ENCODE peak calls at places on chromosomes 2 and 18, in nine cellular contexts. One of them, this sample, is unnamed.

GRCh38 chr2:191064590-191064989 is 50.6 kb upstream of the STAT1 start:
- DNase-seq in adipocyte: no peak
- DNase-seq in mesenchymal stem cell: no peak
- DNase-seq in Panc1: no peak
- DNase-seq in cardiac muscle cell: no peak
- DNase-seq in WERI-Rb-1: no peak
- DNase-seq in cardiac fibroblast: no peak
- DNase-seq in kidney: no peak
- DNase-seq in AG09309: no peak
- DNase-seq in this sample: no peak

GRCh38 chr2:175403599-175404221 is 222.2 kb upstream of the ATP5MC3 start:
- DNase-seq in adipocyte: no peak
- DNase-seq in mesenchymal stem cell: no peak
- DNase-seq in Panc1: no peak
- DNase-seq in cardiac muscle cell: no peak
- DNase-seq in WERI-Rb-1: no peak
- DNase-seq in cardiac fibroblast: no peak
- DNase-seq in kidney: no peak
- DNase-seq in AG09309: no peak
- DNase-seq in this sample: no peak

GRCh38 chr2:127104166-127104660 is 2.7 kb downstream of the BIN1 start:
- DNase-seq in adipocyte: no peak
- DNase-seq in mesenchymal stem cell: no peak
- DNase-seq in Panc1: no peak
- DNase-seq in cardiac muscle cell: no peak
- DNase-seq in WERI-Rb-1: no peak
- DNase-seq in cardiac fibroblast: no peak
- DNase-seq in kidney: peak; percentile 29
- DNase-seq in AG09309: no peak
- DNase-seq in this sample: no peak

GRCh38 chr2:127951031-127951430 is 65.3 kb upstream of the AMMECR1L start:
- DNase-seq in adipocyte: no peak
- DNase-seq in mesenchymal stem cell: peak; percentile 24
- DNase-seq in Panc1: no peak
- DNase-seq in cardiac muscle cell: no peak
- DNase-seq in WERI-Rb-1: no peak
- DNase-seq in cardiac fibroblast: no peak
- DNase-seq in kidney: no peak
- DNase-seq in AG09309: no peak
- DNase-seq in this sample: no peak

GRCh38 chr2:204127238-204127637 is 190.7 kb downstream of the ICOS start:
- DNase-seq in adipocyte: peak; percentile 16
- DNase-seq in mesenchymal stem cell: no peak
- DNase-seq in Panc1: no peak
- DNase-seq in cardiac muscle cell: peak; percentile 47
- DNase-seq in WERI-Rb-1: no peak
- DNase-seq in cardiac fibroblast: peak; percentile 10
- DNase-seq in kidney: no peak
- DNase-seq in AG09309: no peak
- DNase-seq in this sample: no peak

GRCh38 chr2:112690853-112691390 is 29.9 kb upstream of the NT5DC4 start:
- DNase-seq in adipocyte: peak; percentile 62
- DNase-seq in mesenchymal stem cell: peak; percentile 68
- DNase-seq in Panc1: peak; percentile 48
- DNase-seq in cardiac muscle cell: peak; percentile 47
- DNase-seq in WERI-Rb-1: peak; percentile 76
- DNase-seq in cardiac fibroblast: peak; percentile 79
- DNase-seq in kidney: peak; percentile 82
- DNase-seq in AG09309: no peak
- DNase-seq in this sample: peak; percentile 25

GRCh38 chr2:135245055-135245454 is 193.0 kb downstream of the RAB3GAP1 start:
- DNase-seq in adipocyte: peak; percentile 37
- DNase-seq in mesenchymal stem cell: peak; percentile 6
- DNase-seq in Panc1: no peak
- DNase-seq in cardiac muscle cell: no peak
- DNase-seq in WERI-Rb-1: no peak
- DNase-seq in cardiac fibroblast: peak; percentile 21
- DNase-seq in kidney: no peak
- DNase-seq in AG09309: no peak
- DNase-seq in this sample: no peak

GRCh38 chr2:66673286-66673685 is 238.4 kb downstream of the MEIS1 start:
- DNase-seq in adipocyte: no peak
- DNase-seq in mesenchymal stem cell: no peak
- DNase-seq in Panc1: no peak
- DNase-seq in cardiac muscle cell: no peak
- DNase-seq in WERI-Rb-1: no peak
- DNase-seq in cardiac fibroblast: no peak
- DNase-seq in kidney: no peak
- DNase-seq in AG09309: no peak
- DNase-seq in this sample: no peak

GRCh38 chr2:149465873-149466272 is 121.7 kb downstream of the MMADHC start:
- DNase-seq in adipocyte: no peak
- DNase-seq in mesenchymal stem cell: no peak
- DNase-seq in Panc1: no peak
- DNase-seq in cardiac muscle cell: no peak
- DNase-seq in WERI-Rb-1: no peak
- DNase-seq in cardiac fibroblast: no peak
- DNase-seq in kidney: no peak
- DNase-seq in AG09309: no peak
- DNase-seq in this sample: no peak

GRCh38 chr2:437772-438393 is 150.0 kb upstream of the ALKAL2 start:
- DNase-seq in adipocyte: no peak
- DNase-seq in mesenchymal stem cell: no peak
- DNase-seq in Panc1: no peak
- DNase-seq in cardiac muscle cell: no peak
- DNase-seq in WERI-Rb-1: peak; percentile 73
- DNase-seq in cardiac fibroblast: no peak
- DNase-seq in kidney: peak; percentile 79
- DNase-seq in AG09309: no peak
- DNase-seq in this sample: no peak

GRCh38 chr2:218069606-218070300 is 700 bp downstream of the RUFY4 start:
- DNase-seq in adipocyte: no peak
- DNase-seq in mesenchymal stem cell: no peak
- DNase-seq in Panc1: no peak
- DNase-seq in cardiac muscle cell: no peak
- DNase-seq in WERI-Rb-1: no peak
- DNase-seq in cardiac fibroblast: no peak
- DNase-seq in kidney: no peak
- DNase-seq in AG09309: no peak
- DNase-seq in this sample: no peak

GRCh38 chr2:173048530-173048900 is 27.1 kb upstream of the MAP3K20 start:
- DNase-seq in adipocyte: no peak
- DNase-seq in mesenchymal stem cell: no peak
- DNase-seq in Panc1: no peak
- DNase-seq in cardiac muscle cell: no peak
- DNase-seq in WERI-Rb-1: no peak
- DNase-seq in cardiac fibroblast: no peak
- DNase-seq in kidney: no peak
- DNase-seq in AG09309: no peak
- DNase-seq in this sample: no peak

GRCh38 chr2:239381709-239382134 is 19.1 kb downstream of the HDAC4 start:
- DNase-seq in adipocyte: no peak
- DNase-seq in mesenchymal stem cell: no peak
- DNase-seq in Panc1: no peak
- DNase-seq in cardiac muscle cell: no peak
- DNase-seq in WERI-Rb-1: no peak
- DNase-seq in cardiac fibroblast: no peak
- DNase-seq in kidney: no peak
- DNase-seq in AG09309: no peak
- DNase-seq in this sample: no peak

GRCh38 chr2:241989074-241989473 is 119.5 kb downstream of the RTP5 start:
- DNase-seq in adipocyte: no peak
- DNase-seq in mesenchymal stem cell: no peak
- DNase-seq in Panc1: no peak
- DNase-seq in cardiac muscle cell: no peak
- DNase-seq in WERI-Rb-1: no peak
- DNase-seq in cardiac fibroblast: no peak
- DNase-seq in kidney: no peak
- DNase-seq in AG09309: no peak
- DNase-seq in this sample: no peak

GRCh38 chr2:133814890-133815289 is 246.6 kb upstream of the NCKAP5 start:
- DNase-seq in adipocyte: no peak
- DNase-seq in mesenchymal stem cell: no peak
- DNase-seq in Panc1: no peak
- DNase-seq in cardiac muscle cell: no peak
- DNase-seq in WERI-Rb-1: no peak
- DNase-seq in cardiac fibroblast: no peak
- DNase-seq in kidney: no peak
- DNase-seq in AG09309: no peak
- DNase-seq in this sample: no peak

DNA sequence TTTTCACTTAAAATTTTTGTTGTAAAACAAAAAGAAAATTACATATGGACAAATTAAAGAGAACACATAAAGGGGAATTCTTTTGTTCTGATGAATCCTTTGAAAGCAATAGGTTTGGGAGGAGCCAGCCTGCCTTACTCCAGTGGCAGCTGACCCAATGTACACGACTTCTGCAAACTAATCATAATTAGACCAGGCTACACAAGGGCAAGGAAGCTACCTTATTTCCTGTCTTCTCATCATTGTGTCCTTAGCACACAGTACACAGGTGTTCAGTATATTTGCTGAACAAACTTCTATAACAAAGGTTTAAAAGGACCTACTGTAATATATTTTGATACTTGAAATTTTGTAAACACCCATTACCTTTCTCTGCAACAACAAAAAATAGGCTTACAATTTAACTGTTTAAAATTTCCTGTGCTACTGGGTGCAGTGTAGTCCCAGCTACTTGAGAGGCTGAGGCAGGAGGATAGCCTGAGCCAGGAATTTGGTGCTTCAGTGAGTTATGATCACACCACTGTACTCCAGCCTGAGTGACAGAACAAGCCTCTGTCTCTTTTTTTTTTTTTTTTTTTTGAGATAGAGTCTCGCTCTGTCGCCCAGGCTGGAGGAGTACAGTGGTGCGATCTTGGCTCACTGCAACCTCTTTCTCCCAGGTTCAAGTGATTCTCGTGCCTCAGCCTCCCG is 18.9 kb downstream of the KCNG3 start:
- DNase-seq in adipocyte: no peak
- DNase-seq in mesenchymal stem cell: no peak
- DNase-seq in Panc1: no peak
- DNase-seq in cardiac muscle cell: no peak
- DNase-seq in WERI-Rb-1: no peak
- DNase-seq in cardiac fibroblast: no peak
- DNase-seq in kidney: no peak
- DNase-seq in AG09309: no peak
- DNase-seq in this sample: no peak
- H3K4me3 ChIP-seq in adipocyte: no peak overlapping the region
- H3K4me3 ChIP-seq in mesenchymal stem cell: no peak overlapping the region
- H3K4me3 ChIP-seq in Panc1: no peak overlapping the region
- H3K4me3 ChIP-seq in cardiac muscle cell: no peak overlapping the region
- H3K4me3 ChIP-seq in WERI-Rb-1: no peak overlapping the region
- H3K4me3 ChIP-seq in cardiac fibroblast: no peak overlapping the region
- H3K4me3 ChIP-seq in kidney: no peak overlapping the region
- H3K4me3 ChIP-seq in AG09309: no peak overlapping the region
- H3K4me3 ChIP-seq in this sample: no peak overlapping the region

DNA sequence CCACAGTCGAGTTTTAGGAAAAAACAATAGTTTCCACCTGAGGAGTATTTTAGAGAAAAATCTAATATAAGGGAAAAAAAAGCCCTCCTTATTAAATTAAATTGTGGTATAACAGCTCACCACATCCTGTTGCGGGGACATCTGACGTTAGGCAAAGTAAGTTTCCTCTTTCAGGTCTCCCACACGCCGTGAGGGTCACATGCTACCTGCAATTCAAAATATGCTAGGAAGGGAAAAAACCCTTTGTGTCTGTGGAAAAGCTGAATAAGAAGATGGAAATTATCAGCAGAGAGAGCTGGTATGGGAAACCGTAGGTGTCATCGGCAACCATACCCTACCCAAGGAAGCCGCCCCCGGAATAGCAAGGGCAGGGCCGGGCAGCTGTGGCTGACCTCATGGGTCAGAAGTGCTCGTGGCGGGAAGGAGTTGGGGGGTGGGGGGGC is 128.0 kb downstream of the NFATC1 start:
- DNase-seq in adipocyte: no peak
- DNase-seq in mesenchymal stem cell: no peak
- DNase-seq in Panc1: no peak
- DNase-seq in cardiac muscle cell: no peak
- DNase-seq in WERI-Rb-1: no peak
- DNase-seq in cardiac fibroblast: no peak
- DNase-seq in kidney: peak; percentile 68
- DNase-seq in AG09309: no peak
- DNase-seq in this sample: no peak
- H3K4me3 ChIP-seq in adipocyte: no peak overlapping the region
- H3K4me3 ChIP-seq in mesenchymal stem cell: no peak overlapping the region
- H3K4me3 ChIP-seq in Panc1: no peak overlapping the region
- H3K4me3 ChIP-seq in cardiac muscle cell: no peak overlapping the region
- H3K4me3 ChIP-seq in WERI-Rb-1: no peak overlapping the region
- H3K4me3 ChIP-seq in cardiac fibroblast: no peak overlapping the region
- H3K4me3 ChIP-seq in kidney: no peak overlapping the region
- H3K4me3 ChIP-seq in AG09309: no peak overlapping the region
- H3K4me3 ChIP-seq in this sample: no peak overlapping the region

DNA sequence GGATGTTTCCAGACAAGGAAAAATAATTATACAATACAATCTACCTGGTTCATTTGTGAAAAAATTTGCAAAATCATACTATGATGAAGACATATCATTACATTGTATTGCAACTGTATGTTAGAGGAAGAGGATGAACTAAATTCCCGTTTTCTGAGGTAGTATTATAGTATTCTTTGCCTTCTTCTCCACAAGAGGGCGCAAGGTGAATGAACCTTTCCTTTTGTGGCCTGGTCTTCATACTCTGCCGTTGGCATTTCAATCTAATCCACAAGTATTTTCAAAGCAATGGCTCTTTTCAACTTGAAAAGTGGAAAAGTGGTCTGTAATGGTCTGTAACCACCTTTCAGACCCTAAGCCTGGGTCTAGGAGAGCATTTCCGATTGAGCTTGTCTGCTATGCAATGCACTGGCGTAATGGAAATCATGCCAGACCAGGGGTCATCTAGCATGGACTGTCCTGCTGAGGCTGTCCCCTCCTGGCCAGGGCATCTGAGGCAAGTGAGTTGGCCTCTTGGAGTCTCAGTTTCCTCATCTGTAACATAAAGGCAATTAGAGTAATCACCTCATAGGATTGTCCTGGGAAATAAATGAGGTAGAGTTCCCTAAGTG is 30.8 kb upstream of the ZNF396 start:
- DNase-seq in adipocyte: peak; percentile 93
- DNase-seq in mesenchymal stem cell: peak; percentile 77
- DNase-seq in Panc1: peak; percentile 45
- DNase-seq in cardiac muscle cell: peak; percentile 79
- DNase-seq in WERI-Rb-1: peak; percentile 42
- DNase-seq in cardiac fibroblast: peak; percentile 88
- DNase-seq in kidney: no peak
- DNase-seq in AG09309: peak; percentile 38
- DNase-seq in this sample: no peak
- H3K4me3 ChIP-seq in adipocyte: no peak overlapping the region
- H3K4me3 ChIP-seq in mesenchymal stem cell: no peak overlapping the region
- H3K4me3 ChIP-seq in Panc1: no peak overlapping the region
- H3K4me3 ChIP-seq in cardiac muscle cell: no peak overlapping the region
- H3K4me3 ChIP-seq in WERI-Rb-1: no peak overlapping the region
- H3K4me3 ChIP-seq in cardiac fibroblast: no peak overlapping the region
- H3K4me3 ChIP-seq in kidney: no peak overlapping the region
- H3K4me3 ChIP-seq in AG09309: no peak overlapping the region
- H3K4me3 ChIP-seq in this sample: no peak overlapping the region

DNA sequence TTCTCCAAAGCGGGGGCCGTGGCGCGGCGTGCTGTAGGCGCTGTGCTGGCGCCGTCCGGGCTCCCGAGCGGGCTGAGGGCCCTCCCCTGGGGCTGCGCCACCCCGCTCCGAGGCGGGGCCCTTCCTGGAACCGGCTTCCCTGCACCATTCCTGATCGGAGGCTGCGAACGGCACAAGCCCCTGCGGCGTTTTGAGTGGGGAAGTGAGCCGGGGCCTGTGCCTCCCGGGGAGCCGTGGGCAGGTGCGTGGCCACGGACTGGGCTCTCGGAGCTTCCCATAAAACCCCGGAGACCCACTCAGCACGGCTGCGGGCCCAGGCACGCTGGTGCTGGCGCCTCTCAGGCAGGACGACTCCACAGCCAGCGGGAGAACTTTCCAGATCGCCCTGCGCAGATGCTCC is 74.7 kb downstream of the PSMG2 start:
- DNase-seq in adipocyte: no peak
- DNase-seq in mesenchymal stem cell: peak; percentile 18
- DNase-seq in Panc1: no peak
- DNase-seq in cardiac muscle cell: no peak
- DNase-seq in WERI-Rb-1: no peak
- DNase-seq in cardiac fibroblast: no peak
- DNase-seq in kidney: no peak
- DNase-seq in AG09309: no peak
- DNase-seq in this sample: no peak
- H3K4me3 ChIP-seq in adipocyte: no peak overlapping the region
- H3K4me3 ChIP-seq in mesenchymal stem cell: peak overlapping the region; percentile 51
- H3K4me3 ChIP-seq in Panc1: peak overlapping the region; percentile 44
- H3K4me3 ChIP-seq in cardiac muscle cell: no peak overlapping the region
- H3K4me3 ChIP-seq in WERI-Rb-1: no peak overlapping the region
- H3K4me3 ChIP-seq in cardiac fibroblast: peak overlapping the region; percentile 13
- H3K4me3 ChIP-seq in kidney: no peak overlapping the region
- H3K4me3 ChIP-seq in AG09309: peak overlapping the region; percentile 26
- H3K4me3 ChIP-seq in this sample: peak overlapping the region; percentile 27